ENCODE peak calls at places on chromosomes 13 and 19, in seven cellular contexts. H, U, W, F, O, C and S are unnamed samples.

GRCh38 chr19:4067396-4068057 is 828 bp upstream of the ZBTB7A start:
- DNase-seq in H (peak), U (no peak), W (no peak), F (no peak), O (no peak), C (no peak), S (no peak)

GRCh38 chr13:44199627-44200207 is 173.9 kb upstream of the SERP2 start:
- DNase-seq in H (no peak), U (no peak), W (no peak), F (no peak), O (no peak), C (peak), S (no peak)

GRCh38 chr13:40408602-40409001 is 257.8 kb downstream of the FOXO1 start:
- DNase-seq in H (no peak), U (peak), W (no peak), F (peak), O (no peak), C (peak), S (no peak)

GRCh38 chr13:65660696-65661095 is 1569.4 kb downstream of the PCDH9 start:
- DNase-seq in H (no peak), U (peak), W (no peak), F (no peak), O (no peak), C (no peak), S (no peak)

GRCh38 chr19:43841990-43842389 is 14.9 kb downstream of the ZNF283 start:
- DNase-seq in H (no peak), U (no peak), W (peak), F (no peak), O (no peak), C (no peak), S (no peak)

GRCh38 chr19:5142725-5143097 is 173.8 kb downstream of the KDM4B start:
- DNase-seq in H (no peak), U (no peak), W (no peak), F (no peak), O (no peak), C (no peak), S (no peak)

GRCh38 chr13:109955598-109955997 is 169.2 kb upstream of the IRS2 start:
- DNase-seq in H (no peak), U (peak), W (no peak), F (peak), O (no peak), C (no peak), S (no peak)

GRCh38 chr13:23921451-23921888 is 24.2 kb upstream of the C1QTNF9B start:
- DNase-seq in H (peak), U (peak), W (peak), F (peak), O (peak), C (peak), S (no peak)

DNA sequence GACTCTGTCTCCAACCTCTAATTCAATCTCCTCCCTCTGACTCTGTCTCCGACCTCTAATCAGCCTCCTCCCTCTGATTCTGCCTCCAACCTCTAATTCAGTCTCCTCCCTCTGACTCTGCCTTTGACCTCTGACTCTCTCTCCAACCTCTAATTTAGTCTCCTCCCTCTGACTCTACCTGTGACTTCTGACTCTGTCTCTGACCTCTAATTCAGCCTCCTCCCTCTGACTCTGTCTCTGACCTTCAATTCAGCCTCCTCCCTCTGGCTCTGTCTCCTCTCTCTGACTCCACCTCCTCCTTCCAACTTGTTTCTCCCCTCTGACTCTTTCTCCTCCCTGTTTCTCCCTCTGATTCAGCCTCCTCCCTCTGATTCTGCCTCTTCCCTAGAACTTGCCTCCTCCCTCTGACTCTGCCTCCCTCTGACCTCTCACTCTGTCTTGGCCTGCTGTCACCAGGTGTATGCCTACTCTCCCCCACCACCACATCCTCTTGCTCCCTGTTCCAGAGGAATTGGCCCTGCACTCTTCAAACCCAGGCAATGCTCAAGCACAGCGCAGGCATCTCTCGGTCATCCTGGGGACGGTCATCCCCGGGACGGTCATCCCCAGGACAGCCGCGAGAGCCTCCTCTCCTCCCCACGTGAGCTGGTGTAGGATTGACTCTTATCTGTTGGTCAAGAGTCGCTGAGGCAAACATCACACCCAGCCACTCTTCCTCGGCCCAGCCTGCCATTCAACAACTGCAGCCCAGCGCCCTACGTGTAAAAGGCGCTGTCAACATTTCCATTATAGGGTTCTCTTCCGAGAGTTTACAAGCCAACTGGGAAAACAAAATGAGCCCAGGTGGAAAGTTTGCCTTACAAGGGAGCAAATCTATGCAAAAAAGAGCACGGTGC is 60.2 kb downstream of the ZIC5 start:
- DNase-seq in H (no peak), U (no peak), W (no peak), F (no peak), O (no peak), C (no peak), S (no peak)
- H2BK5ac ChIP-seq in H (no peak), U (no peak), W (no peak), F (no peak), O (no peak), C (no peak), S (peak)

GRCh38 chr13:79812070-79812850 is 331.3 kb downstream of the NDFIP2 start:
- DNase-seq in H (no peak), U (no peak), W (no peak), F (no peak), O (no peak), C (no peak), S (no peak)

GRCh38 chr13:79810671-79811070 is 329.7 kb downstream of the NDFIP2 start:
- DNase-seq in H (no peak), U (peak), W (peak), F (peak), O (no peak), C (peak), S (no peak)

GRCh38 chr13:79810018-79810417 is 329.1 kb downstream of the NDFIP2 start:
- DNase-seq in H (no peak), U (no peak), W (no peak), F (no peak), O (no peak), C (no peak), S (no peak)

GRCh38 chr13:79808475-79808874 is 327.5 kb downstream of the NDFIP2 start:
- DNase-seq in H (no peak), U (no peak), W (no peak), F (no peak), O (no peak), C (no peak), S (no peak)

DNA sequence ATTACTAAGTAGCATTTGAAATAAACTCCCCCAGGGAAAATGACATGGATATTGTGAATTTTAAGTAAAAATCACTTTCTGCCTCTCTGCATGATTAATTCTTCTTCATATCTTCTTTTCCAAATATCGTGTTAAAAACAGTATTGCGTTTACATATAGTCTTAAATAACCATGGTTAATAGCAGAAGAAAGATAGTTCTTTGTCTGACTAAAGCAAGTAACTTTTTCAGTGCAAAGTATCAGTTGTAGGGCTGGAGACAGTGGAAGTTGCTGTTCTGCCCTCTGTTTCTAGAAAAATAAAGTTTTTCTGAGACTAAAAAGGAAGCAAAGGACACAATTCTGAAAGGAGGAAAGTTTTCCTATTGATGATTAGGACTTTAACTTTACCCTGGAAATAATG is 330.2 kb downstream of the NDFIP2 start:
- DNase-seq in H (no peak), U (no peak), W (no peak), F (no peak), O (no peak), C (no peak), S (no peak)
- H2BK5ac ChIP-seq in H (no peak), U (peak), W (no peak), F (no peak), O (no peak), C (no peak), S (no peak)

GRCh38 chr19:13849277-13849676 is 27.7 kb upstream of the NANOS3 start:
- DNase-seq in H (peak), U (no peak), W (no peak), F (no peak), O (no peak), C (no peak), S (no peak)
- H2BK5ac ChIP-seq in H (no peak), U (peak), W (no peak), F (no peak), O (no peak), C (peak), S (peak)

GRCh38 chr13:75302031-75302430 is 179.9 kb downstream of the TBC1D4 start:
- DNase-seq in H (no peak), U (no peak), W (no peak), F (no peak), O (no peak), C (no peak), S (no peak)

GRCh38 chr13:75303295-75303694 is 178.7 kb downstream of the TBC1D4 start:
- DNase-seq in H (no peak), U (no peak), W (no peak), F (no peak), O (no peak), C (no peak), S (no peak)

GRCh38 chr13:75299913-75300862 is 181.8 kb downstream of the TBC1D4 start:
- DNase-seq in H (no peak), U (peak), W (no peak), F (no peak), O (no peak), C (no peak), S (no peak)

GRCh38 chr13:75296651-75297050 is 185.3 kb downstream of the TBC1D4 start:
- DNase-seq in H (no peak), U (no peak), W (peak), F (no peak), O (no peak), C (peak), S (no peak)

DNA sequence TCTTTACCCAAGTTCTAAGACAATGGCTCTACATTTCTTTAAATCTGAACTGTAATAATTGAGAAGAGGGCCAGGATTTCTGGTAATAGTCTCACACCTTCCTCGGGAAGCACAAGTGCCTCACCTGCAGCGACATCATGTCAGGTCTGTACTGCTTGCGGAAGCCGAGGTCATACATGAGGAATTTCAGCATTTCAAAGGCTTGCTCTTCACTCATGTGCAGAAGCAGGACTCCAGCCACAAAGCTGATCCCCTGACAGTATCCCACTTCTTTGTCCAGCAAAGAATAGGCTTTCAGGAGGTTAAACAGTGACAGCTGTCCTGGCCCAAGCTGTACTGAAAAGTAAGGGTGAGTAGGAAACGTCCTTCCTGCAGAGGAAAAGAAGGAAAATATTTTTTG is 182.8 kb downstream of the TBC1D4 start:
- DNase-seq in H (no peak), U (no peak), W (peak), F (no peak), O (peak), C (no peak), S (no peak)
- H2BK5ac ChIP-seq in H (no peak), U (no peak), W (no peak), F (no peak), O (no peak), C (no peak), S (no peak)

DNA sequence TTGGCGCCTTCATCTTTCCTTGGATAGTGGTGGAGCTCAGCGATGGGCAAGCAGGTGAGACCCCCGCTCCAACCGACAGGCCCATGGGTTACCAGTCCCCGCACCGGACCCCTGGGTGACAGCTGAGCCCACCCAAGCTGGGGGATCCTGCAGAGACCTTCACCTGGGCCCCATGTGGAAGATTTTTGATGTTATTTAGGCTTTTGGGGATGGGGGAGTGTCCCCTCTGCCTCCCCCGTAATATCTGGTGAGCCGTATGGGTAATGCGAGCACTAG is 4.9 kb upstream of the LILRA5 start:
- DNase-seq in H (no peak), U (no peak), W (no peak), F (no peak), O (no peak), C (no peak), S (no peak)
- H2BK5ac ChIP-seq in H (no peak), U (no peak), W (no peak), F (no peak), O (no peak), C (no peak), S (no peak)

DNA sequence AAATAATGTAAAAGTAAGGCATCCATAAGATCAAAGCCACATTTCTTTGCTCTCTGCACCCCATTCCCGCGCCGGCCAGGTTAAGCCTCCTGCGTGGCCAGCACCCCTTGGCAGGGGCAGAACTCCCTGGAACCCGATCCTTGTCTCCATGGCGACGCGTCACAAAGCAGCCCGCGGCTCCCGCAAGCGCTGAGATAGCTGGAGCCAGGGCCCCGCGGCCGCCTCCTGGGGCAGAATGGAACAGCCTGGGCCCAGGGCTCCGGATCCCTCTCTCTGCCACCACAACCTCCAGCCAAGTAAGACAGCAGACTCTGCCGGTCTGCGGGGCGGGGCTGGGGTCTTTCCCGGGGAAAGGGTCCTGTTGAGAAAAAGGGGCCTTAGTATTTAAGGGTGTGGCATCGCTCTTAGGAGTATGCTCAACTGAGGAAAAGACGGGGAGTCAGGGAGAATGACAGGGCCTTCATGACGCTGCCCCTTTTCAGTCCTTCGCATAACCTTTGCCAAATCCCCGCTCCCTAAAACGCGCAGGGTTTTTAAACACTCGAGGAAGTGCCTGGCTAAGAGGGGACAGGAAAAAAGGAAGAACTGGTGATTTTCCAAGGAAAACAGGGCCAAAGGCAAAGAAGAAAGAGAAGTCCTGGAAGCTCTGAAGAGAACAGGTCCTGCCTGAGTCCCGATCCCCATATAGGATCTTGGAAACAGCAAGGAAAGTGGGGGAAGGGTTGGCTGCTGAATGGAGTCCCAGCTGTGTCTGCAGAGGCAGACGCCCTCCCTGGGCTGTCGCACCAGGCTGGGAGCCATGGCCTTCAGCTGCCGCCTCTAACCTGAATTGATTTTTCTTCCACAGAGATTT is at the start of gene TEX26:
- DNase-seq in H (peak), U (no peak), W (peak), F (peak), O (peak), C (no peak), S (peak)
- H2BK5ac ChIP-seq in H (no peak), U (no peak), W (no peak), F (no peak), O (no peak), C (peak), S (no peak)

DNA sequence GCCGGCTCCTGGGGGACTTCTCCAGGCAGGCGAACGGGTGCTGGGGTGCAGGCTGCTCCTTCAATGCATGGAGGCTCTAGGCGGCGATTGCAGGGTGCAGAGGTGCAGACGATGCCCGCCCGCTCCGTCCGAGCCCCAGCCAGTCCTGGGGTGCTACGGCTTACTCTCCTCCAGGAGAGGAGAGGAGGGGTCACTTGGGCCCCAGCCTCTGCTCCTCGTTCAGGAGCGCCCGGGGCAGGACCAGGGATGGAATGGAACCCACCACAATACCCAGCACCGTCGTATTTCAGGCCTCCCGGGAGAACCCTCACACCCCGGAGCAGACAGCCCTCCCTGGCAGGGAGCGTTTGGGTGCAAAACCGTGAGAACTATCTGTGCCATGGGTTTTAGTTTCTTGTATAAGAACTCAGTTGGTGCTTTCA is 46.6 kb downstream of the ARHGEF18 start:
- DNase-seq in H (no peak), U (no peak), W (no peak), F (peak), O (no peak), C (no peak), S (no peak)
- H2BK5ac ChIP-seq in H (no peak), U (no peak), W (no peak), F (peak), O (peak), C (peak), S (peak)

GRCh38 chr13:62838891-62839290 is 1423.2 kb upstream of the PCDH20 start:
- DNase-seq in H (no peak), U (no peak), W (no peak), F (no peak), O (no peak), C (no peak), S (no peak)

GRCh38 chr13:62837895-62838294 is 1422.2 kb upstream of the PCDH20 start:
- DNase-seq in H (no peak), U (peak), W (no peak), F (peak), O (no peak), C (no peak), S (no peak)
- H2BK5ac ChIP-seq in H (no peak), U (peak), W (no peak), F (no peak), O (no peak), C (no peak), S (no peak)

GRCh38 chr13:69094485-69094884 is 1013.1 kb upstream of the ATXN8OS start:
- DNase-seq in H (no peak), U (no peak), W (no peak), F (no peak), O (no peak), C (no peak), S (no peak)

GRCh38 chr13:69092615-69093322 is 1014.9 kb upstream of the ATXN8OS start:
- DNase-seq in H (peak), U (no peak), W (peak), F (no peak), O (no peak), C (no peak), S (no peak)
- H2BK5ac ChIP-seq in H (no peak), U (no peak), W (no peak), F (no peak), O (no peak), C (no peak), S (no peak)

GRCh38 chr19:917323-918151 is at the start of gene KISS1R:
- DNase-seq in H (peak), U (peak), W (peak), F (peak), O (peak), C (peak), S (no peak)

GRCh38 chr19:918481-919156 is 1.5 kb downstream of the KISS1R start:
- DNase-seq in H (no peak), U (no peak), W (no peak), F (no peak), O (no peak), C (no peak), S (no peak)

GRCh38 chr19:920051-920857 is 3.1 kb downstream of the KISS1R start:
- DNase-seq in H (no peak), U (no peak), W (no peak), F (peak), O (no peak), C (peak), S (peak)

GRCh38 chr19:918152-918437 is 962 bp downstream of the KISS1R start:
- DNase-seq in H (no peak), U (no peak), W (no peak), F (no peak), O (no peak), C (no peak), S (no peak)

DNA sequence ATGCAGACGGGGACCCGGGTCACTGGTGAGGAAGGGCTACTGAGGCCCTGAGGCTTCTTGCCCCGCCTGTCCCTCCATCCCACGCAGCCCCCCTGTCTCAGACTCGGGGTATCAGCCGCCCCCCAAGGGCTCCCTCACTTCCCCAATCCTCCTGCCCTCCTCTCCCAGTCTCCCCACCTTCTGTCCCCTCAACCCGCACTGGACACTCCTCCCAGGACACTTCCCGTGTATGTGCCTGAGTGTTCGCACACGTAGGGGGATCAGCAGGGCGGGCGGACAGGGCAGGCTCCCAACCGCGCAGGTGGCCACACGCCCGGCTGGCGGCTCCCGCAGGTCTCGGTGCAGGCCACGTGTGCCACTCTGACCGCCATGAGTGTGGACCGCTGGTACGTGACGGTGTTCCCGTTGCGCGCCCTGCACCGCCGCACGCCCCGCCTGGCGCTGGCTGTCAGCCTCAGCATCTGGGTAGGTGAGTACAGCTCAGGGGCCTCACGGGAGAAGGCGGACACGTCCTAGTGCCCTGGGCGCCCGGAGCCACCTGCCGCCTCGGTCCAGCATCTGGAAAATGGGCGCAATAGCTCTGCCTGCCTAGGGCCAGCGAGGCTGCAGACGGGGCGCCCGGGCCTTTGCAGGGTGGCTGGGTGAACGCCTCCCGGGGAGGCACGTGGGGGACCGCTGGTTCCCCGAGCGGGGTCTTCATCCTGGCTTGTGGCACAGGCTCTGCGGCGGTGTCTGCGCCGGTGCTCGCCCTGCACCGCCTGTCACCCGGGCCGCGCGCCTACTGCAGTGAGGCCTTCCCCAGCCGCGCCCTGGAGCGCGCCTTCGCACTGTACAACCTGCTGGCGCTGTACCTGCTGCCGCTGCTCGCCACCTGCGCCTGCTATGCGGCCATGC is 2.3 kb downstream of the KISS1R start:
- DNase-seq in H (no peak), U (no peak), W (no peak), F (no peak), O (no peak), C (peak), S (no peak)
- H2BK5ac ChIP-seq in H (no peak), U (no peak), W (no peak), F (no peak), O (peak), C (no peak), S (no peak)